ENCODE peak calls at places on chromosomes 7 and 10, in eight cellular contexts. One of them, this sample, is unnamed.

GRCh38 chr10:84789050-84789449 is 460.7 kb downstream of the CCSER2 start:
- DNase-seq in neuronal stem cell: no peak
- DNase-seq in transverse colon: no peak
- DNase-seq in right lobe of liver: no peak
- DNase-seq in H7: no peak
- DNase-seq in BE2C: no peak
- DNase-seq in upper lobe of right lung: no peak
- DNase-seq in A549: no peak
- DNase-seq in this sample: no peak

GRCh38 chr10:123597676-123598075 is 68.5 kb upstream of the GPR26 start:
- DNase-seq in upper lobe of right lung: no peak
- DNase-seq in right lobe of liver: no peak
- DNase-seq in transverse colon: no peak
- DNase-seq in H7: no peak
- DNase-seq in A549: no peak
- DNase-seq in neuronal stem cell: no peak
- DNase-seq in BE2C: no peak
- DNase-seq in this sample: no peak

GRCh38 chr7:27946351-27946750 is 206.4 kb downstream of the TAX1BP1 start:
- DNase-seq in neuronal stem cell: no peak
- DNase-seq in right lobe of liver: no peak
- DNase-seq in transverse colon: no peak
- DNase-seq in BE2C: no peak
- DNase-seq in H7: no peak
- DNase-seq in A549: no peak
- DNase-seq in upper lobe of right lung: no peak
- DNase-seq in this sample: no peak

GRCh38 chr7:151056286-151057037 is 1.2 kb downstream of the CDK5 start:
- DNase-seq in transverse colon: no peak
- DNase-seq in A549: no peak
- DNase-seq in H7: peak; percentile 89
- DNase-seq in BE2C: no peak
- DNase-seq in right lobe of liver: no peak
- DNase-seq in upper lobe of right lung: no peak
- DNase-seq in neuronal stem cell: no peak
- DNase-seq in this sample: no peak

GRCh38 chr7:66693331-66693730 is 47.2 kb upstream of the RABGEF1 start:
- DNase-seq in right lobe of liver: no peak
- DNase-seq in neuronal stem cell: no peak
- DNase-seq in H7: peak; percentile 31
- DNase-seq in BE2C: no peak
- DNase-seq in upper lobe of right lung: no peak
- DNase-seq in transverse colon: no peak
- DNase-seq in A549: no peak
- DNase-seq in this sample: no peak

GRCh38 chr7:18402488-18403183 is 92.9 kb upstream of the HDAC9 start:
- DNase-seq in neuronal stem cell: no peak
- DNase-seq in BE2C: no peak
- DNase-seq in transverse colon: no peak
- DNase-seq in right lobe of liver: no peak
- DNase-seq in H7: no peak
- DNase-seq in upper lobe of right lung: no peak
- DNase-seq in A549: no peak
- DNase-seq in this sample: no peak

GRCh38 chr10:4663162-4663992 is 162.6 kb upstream of the AKR1E2 start:
- DNase-seq in BE2C: peak; percentile 50
- DNase-seq in transverse colon: peak; percentile 77
- DNase-seq in H7: no peak
- DNase-seq in neuronal stem cell: no peak
- DNase-seq in upper lobe of right lung: no peak
- DNase-seq in right lobe of liver: no peak
- DNase-seq in A549: peak; percentile 98
- DNase-seq in this sample: peak; percentile 83

GRCh38 chr10:132713421-132714095 is 72.4 kb downstream of the NKX6-2 start:
- DNase-seq in transverse colon: no peak
- DNase-seq in A549: no peak
- DNase-seq in H7: peak; percentile 82
- DNase-seq in neuronal stem cell: no peak
- DNase-seq in BE2C: peak; percentile 6
- DNase-seq in right lobe of liver: peak; percentile 46
- DNase-seq in upper lobe of right lung: no peak
- DNase-seq in this sample: peak; percentile 61

GRCh38 chr7:135517060-135517459 is 7.2 kb upstream of the CNOT4 start:
- DNase-seq in H7: no peak
- DNase-seq in transverse colon: no peak
- DNase-seq in upper lobe of right lung: no peak
- DNase-seq in A549: no peak
- DNase-seq in BE2C: no peak
- DNase-seq in right lobe of liver: no peak
- DNase-seq in neuronal stem cell: no peak
- DNase-seq in this sample: no peak

GRCh38 chr7:100888529-100888987 is 957 bp downstream of the UFSP1 start:
- DNase-seq in upper lobe of right lung: no peak
- DNase-seq in neuronal stem cell: no peak
- DNase-seq in A549: no peak
- DNase-seq in transverse colon: no peak
- DNase-seq in right lobe of liver: no peak
- DNase-seq in H7: no peak
- DNase-seq in BE2C: no peak
- DNase-seq in this sample: no peak

GRCh38 chr10:67045404-67045803 is 119.6 kb downstream of the LRRTM3 start:
- DNase-seq in transverse colon: no peak
- DNase-seq in right lobe of liver: no peak
- DNase-seq in A549: no peak
- DNase-seq in BE2C: no peak
- DNase-seq in H7: peak; percentile 3
- DNase-seq in upper lobe of right lung: no peak
- DNase-seq in neuronal stem cell: no peak
- DNase-seq in this sample: no peak

GRCh38 chr10:69895759-69896158 is 94.1 kb downstream of the COL13A1 start:
- DNase-seq in A549: no peak
- DNase-seq in transverse colon: no peak
- DNase-seq in upper lobe of right lung: no peak
- DNase-seq in right lobe of liver: no peak
- DNase-seq in neuronal stem cell: no peak
- DNase-seq in H7: no peak
- DNase-seq in BE2C: peak; percentile 65
- DNase-seq in this sample: no peak

GRCh38 chr10:92569071-92569470 is 4.8 kb downstream of the IDE start:
- DNase-seq in H7: no peak
- DNase-seq in A549: no peak
- DNase-seq in right lobe of liver: no peak
- DNase-seq in BE2C: no peak
- DNase-seq in neuronal stem cell: no peak
- DNase-seq in transverse colon: no peak
- DNase-seq in upper lobe of right lung: no peak
- DNase-seq in this sample: no peak

GRCh38 chr7:159112136-159113011 is 32.3 kb downstream of the VIPR2 start:
- DNase-seq in transverse colon: no peak
- DNase-seq in BE2C: no peak
- DNase-seq in A549: no peak
- DNase-seq in upper lobe of right lung: peak; percentile 57
- DNase-seq in neuronal stem cell: no peak
- DNase-seq in right lobe of liver: peak; percentile 43
- DNase-seq in H7: peak; percentile 63
- DNase-seq in this sample: peak; percentile 36

GRCh38 chr7:17207220-17207619 is 91.2 kb upstream of the AHR start:
- DNase-seq in upper lobe of right lung: no peak
- DNase-seq in A549: peak; percentile 40
- DNase-seq in transverse colon: no peak
- DNase-seq in right lobe of liver: no peak
- DNase-seq in BE2C: no peak
- DNase-seq in H7: no peak
- DNase-seq in neuronal stem cell: no peak
- DNase-seq in this sample: no peak

GRCh38 chr7:2290877-2291276 is 23.4 kb downstream of the SNX8 start:
- DNase-seq in BE2C: no peak
- DNase-seq in A549: no peak
- DNase-seq in neuronal stem cell: no peak
- DNase-seq in transverse colon: no peak
- DNase-seq in right lobe of liver: no peak
- DNase-seq in H7: peak; percentile 18
- DNase-seq in upper lobe of right lung: no peak
- DNase-seq in this sample: no peak

GRCh38 chr7:24722386-24723177 is 34.7 kb downstream of the GSDME start:
- DNase-seq in H7: no peak
- DNase-seq in transverse colon: no peak
- DNase-seq in upper lobe of right lung: no peak
- DNase-seq in A549: peak; percentile 42
- DNase-seq in neuronal stem cell: peak; percentile 29
- DNase-seq in BE2C: peak; percentile 54
- DNase-seq in right lobe of liver: no peak
- DNase-seq in this sample: no peak

GRCh38 chr7:32937344-32938174 is 19.7 kb upstream of the FKBP9 start:
- DNase-seq in A549: peak; percentile 16
- DNase-seq in neuronal stem cell: no peak
- DNase-seq in transverse colon: peak; percentile 16
- DNase-seq in right lobe of liver: no peak
- DNase-seq in H7: no peak
- DNase-seq in upper lobe of right lung: no peak
- DNase-seq in BE2C: peak; percentile 74
- DNase-seq in this sample: no peak
- H3K4me3 ChIP-seq in A549: no peak overlapping the region
- H3K4me3 ChIP-seq in neuronal stem cell: no peak overlapping the region
- H3K4me3 ChIP-seq in transverse colon: no peak overlapping the region
- H3K4me3 ChIP-seq in right lobe of liver: no peak overlapping the region
- H3K4me3 ChIP-seq in H7: no peak overlapping the region
- H3K4me3 ChIP-seq in upper lobe of right lung: no peak overlapping the region
- H3K4me3 ChIP-seq in BE2C: no peak overlapping the region
- H3K4me3 ChIP-seq in this sample: no peak overlapping the region

DNA sequence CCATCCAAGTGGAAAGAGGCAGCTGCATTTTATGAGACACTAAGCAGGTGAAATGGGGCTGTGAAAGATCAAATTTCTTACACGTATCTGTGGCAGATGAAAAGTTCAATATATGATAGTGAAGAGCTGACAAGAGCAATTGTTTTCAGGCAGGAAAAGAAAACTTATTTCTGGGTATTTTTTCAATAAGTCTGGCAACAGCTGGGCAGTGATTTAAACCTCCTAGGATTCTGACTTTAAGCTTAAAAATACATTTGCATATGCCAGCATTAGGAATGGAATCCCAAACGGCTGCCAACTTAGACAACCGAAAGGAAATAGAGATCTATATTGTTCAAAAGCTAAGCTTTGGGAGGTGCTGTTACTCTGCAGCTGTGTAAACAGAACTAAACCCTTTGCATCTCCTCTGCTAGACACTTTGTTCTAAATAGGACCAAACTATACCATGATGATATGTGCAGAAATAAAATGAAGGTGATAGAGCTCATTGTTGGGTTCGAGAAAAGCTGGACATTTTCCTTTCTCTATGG is 26.1 kb downstream of the DYNC1I1 start:
- DNase-seq in BE2C: no peak
- DNase-seq in upper lobe of right lung: no peak
- DNase-seq in H7: no peak
- DNase-seq in right lobe of liver: no peak
- DNase-seq in A549: no peak
- DNase-seq in neuronal stem cell: no peak
- DNase-seq in transverse colon: no peak
- DNase-seq in this sample: no peak
- H3K4me3 ChIP-seq in BE2C: no peak overlapping the region
- H3K4me3 ChIP-seq in upper lobe of right lung: no peak overlapping the region
- H3K4me3 ChIP-seq in H7: no peak overlapping the region
- H3K4me3 ChIP-seq in right lobe of liver: no peak overlapping the region
- H3K4me3 ChIP-seq in A549: no peak overlapping the region
- H3K4me3 ChIP-seq in neuronal stem cell: no peak overlapping the region
- H3K4me3 ChIP-seq in transverse colon: no peak overlapping the region
- H3K4me3 ChIP-seq in this sample: no peak overlapping the region

GRCh38 chr10:11602357-11602756 is 9.1 kb downstream of the USP6NL start:
- DNase-seq in A549: no peak
- DNase-seq in upper lobe of right lung: no peak
- DNase-seq in BE2C: no peak
- DNase-seq in right lobe of liver: no peak
- DNase-seq in H7: no peak
- DNase-seq in neuronal stem cell: no peak
- DNase-seq in transverse colon: no peak
- DNase-seq in this sample: no peak

GRCh38 chr10:11603741-11604140 is 7.7 kb downstream of the USP6NL start:
- DNase-seq in H7: no peak
- DNase-seq in neuronal stem cell: no peak
- DNase-seq in right lobe of liver: no peak
- DNase-seq in BE2C: no peak
- DNase-seq in transverse colon: no peak
- DNase-seq in upper lobe of right lung: no peak
- DNase-seq in A549: no peak
- DNase-seq in this sample: no peak

GRCh38 chr10:11605807-11606408 is 5.5 kb downstream of the USP6NL start:
- DNase-seq in neuronal stem cell: no peak
- DNase-seq in transverse colon: no peak
- DNase-seq in upper lobe of right lung: no peak
- DNase-seq in right lobe of liver: no peak
- DNase-seq in A549: no peak
- DNase-seq in BE2C: no peak
- DNase-seq in H7: no peak
- DNase-seq in this sample: no peak

GRCh38 chr10:11602919-11603523 is 8.4 kb downstream of the USP6NL start:
- DNase-seq in upper lobe of right lung: no peak
- DNase-seq in A549: peak; percentile 54
- DNase-seq in neuronal stem cell: no peak
- DNase-seq in transverse colon: no peak
- DNase-seq in right lobe of liver: no peak
- DNase-seq in BE2C: no peak
- DNase-seq in H7: no peak
- DNase-seq in this sample: no peak

GRCh38 chr10:11604742-11605650 is 6.5 kb downstream of the USP6NL start:
- DNase-seq in BE2C: no peak
- DNase-seq in neuronal stem cell: no peak
- DNase-seq in upper lobe of right lung: no peak
- DNase-seq in A549: no peak
- DNase-seq in right lobe of liver: no peak
- DNase-seq in transverse colon: no peak
- DNase-seq in H7: no peak
- DNase-seq in this sample: no peak
- H3K4me3 ChIP-seq in BE2C: no peak overlapping the region
- H3K4me3 ChIP-seq in neuronal stem cell: no peak overlapping the region
- H3K4me3 ChIP-seq in upper lobe of right lung: no peak overlapping the region
- H3K4me3 ChIP-seq in A549: no peak overlapping the region
- H3K4me3 ChIP-seq in right lobe of liver: no peak overlapping the region
- H3K4me3 ChIP-seq in transverse colon: no peak overlapping the region
- H3K4me3 ChIP-seq in H7: no peak overlapping the region
- H3K4me3 ChIP-seq in this sample: no peak overlapping the region

DNA sequence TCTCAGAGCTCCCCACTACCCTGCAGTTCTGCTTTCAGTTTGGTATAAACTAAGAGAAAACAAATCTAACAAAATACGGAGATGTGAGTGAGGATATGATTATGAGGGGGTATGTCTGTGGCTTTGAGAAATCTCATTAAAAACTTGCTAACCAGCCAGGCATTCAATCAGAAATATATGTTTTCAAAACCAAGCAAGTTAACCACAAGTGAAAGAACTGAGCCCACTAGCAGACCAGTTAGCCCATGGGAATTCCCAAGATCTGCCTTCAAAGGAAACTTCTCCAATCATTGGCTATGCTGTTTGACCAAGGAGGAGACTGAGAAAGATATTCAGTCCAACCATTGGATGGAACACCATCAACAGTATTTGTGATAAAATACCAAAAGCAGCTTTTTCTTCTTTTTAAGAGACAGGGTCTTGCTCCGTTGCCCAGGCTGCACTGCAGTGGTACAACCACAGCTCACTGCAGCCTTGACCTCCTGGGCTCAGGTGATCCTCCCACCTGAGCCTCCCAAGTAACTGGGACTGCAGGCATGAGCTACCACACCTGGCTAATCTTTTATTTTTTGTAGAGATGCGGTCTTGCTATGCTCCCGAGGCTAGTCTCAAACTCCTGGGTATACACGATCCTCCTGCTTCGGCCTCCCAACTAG is 41.2 kb downstream of the FGFR2 start:
- DNase-seq in A549: no peak
- DNase-seq in transverse colon: no peak
- DNase-seq in upper lobe of right lung: no peak
- DNase-seq in right lobe of liver: no peak
- DNase-seq in BE2C: no peak
- DNase-seq in H7: no peak
- DNase-seq in neuronal stem cell: no peak
- DNase-seq in this sample: no peak
- H3K4me3 ChIP-seq in A549: no peak overlapping the region
- H3K4me3 ChIP-seq in transverse colon: no peak overlapping the region
- H3K4me3 ChIP-seq in upper lobe of right lung: no peak overlapping the region
- H3K4me3 ChIP-seq in right lobe of liver: no peak overlapping the region
- H3K4me3 ChIP-seq in BE2C: no peak overlapping the region
- H3K4me3 ChIP-seq in H7: no peak overlapping the region
- H3K4me3 ChIP-seq in neuronal stem cell: no peak overlapping the region
- H3K4me3 ChIP-seq in this sample: no peak overlapping the region